ENCODE peak calls at places on chromosomes 16 and 17, in four cellular contexts. K is tibial artery, C is MM.1S, M is aorta. R is an unnamed sample. For H3K27me3 and H3K4me1, the result is how much of the 10 kb centered on the place peaks cover.

GRCh38 chr17:28112199-28112995 is 69.9 kb downstream of the NLK start:
- DNase-seq in K (no peak), M (no peak), C (no peak), R (no peak)

GRCh38 chr17:76266244-76266938 is 1.2 kb downstream of the UBALD2 start:
- DNase-seq in M (no peak), K (no peak), C (no peak), R (no peak)

GRCh38 chr17:45241315-45242011 is 19.8 kb downstream of the FMNL1 start:
- DNase-seq in M (no peak), K (no peak), C (no peak), R (no peak)

GRCh38 chr17:8041980-8042379 is 3.1 kb downstream of the ALOX15B start:
- DNase-seq in C (no peak), K (peak), M (no peak), R (no peak)

GRCh38 chr16:81558077-81558443 is 113.5 kb downstream of the CMIP start:
- DNase-seq in K (no peak), C (no peak), M (no peak), R (no peak)

GRCh38 chr17:29401237-29401636 is 11.1 kb downstream of the TAOK1 start:
- DNase-seq in M (no peak), C (no peak), K (no peak), R (no peak)

GRCh38 chr17:33664116-33664840 is 371.2 kb upstream of the ASIC2 start:
- DNase-seq in C (no peak), M (no peak), K (no peak), R (no peak)

GRCh38 chr17:75105269-75106080 is 4.3 kb upstream of the ARMC7 start:
- DNase-seq in K (no peak), C (peak), M (no peak), R (no peak)

GRCh38 chr17:5759501-5759925 is 175.2 kb upstream of the NLRP1 start:
- DNase-seq in C (no peak), K (no peak), M (no peak), R (no peak)

GRCh38 chr16:49466529-49466831 is 92.9 kb downstream of the C16orf78 start:
- DNase-seq in K (no peak), M (no peak), C (no peak), R (no peak)

GRCh38 chr17:77287432-77288068 is 146.8 kb downstream of the SEC14L1 start:
- DNase-seq in M (no peak), K (no peak), C (no peak), R (no peak)

GRCh38 chr16:1127971-1128715 is 24.8 kb upstream of the CACNA1H start:
- DNase-seq in M (no peak), K (no peak), C (no peak), R (no peak)

GRCh38 chr17:43845772-43846171 is 1.2 kb upstream of the CD300LG start:
- DNase-seq in K (no peak), M (no peak), C (no peak), R (no peak)

GRCh38 chr17:11651089-11651488 is 52.8 kb downstream of the DNAH9 start:
- DNase-seq in K (no peak), M (no peak), C (no peak), R (no peak)

GRCh38 chr17:15498107-15498506 is 30.7 kb upstream of the CDRT4 start:
- DNase-seq in K (no peak), M (no peak), C (no peak), R (no peak)

GRCh38 chr16:57675752-57676623 is 7.9 kb downstream of the ADGRG3 start:
- DNase-seq in K (no peak), C (no peak), M (no peak), R (no peak)

GRCh38 chr16:1871974-1872635 is at the start of gene MEIOB:
- DNase-seq in M (no peak), K (no peak), C (no peak), R (no peak)

GRCh38 chr16:57234707-57235092 is 10.4 kb upstream of the ARL2BP start:
- DNase-seq in K (no peak), C (no peak), M (no peak), R (no peak)

GRCh38 chr16:58306327-58306726 is 11.5 kb upstream of the PRSS54 start:
- DNase-seq in M (no peak), K (no peak), C (peak), R (peak)

GRCh38 chr17:31536451-31536850 is 145.0 kb downstream of the RAB11FIP4 start:
- DNase-seq in M (no peak), K (no peak), C (no peak), R (no peak)

GRCh38 chr16:79639576-79640311 is 39.2 kb upstream of the MAF start:
- DNase-seq in M (no peak), C (peak), K (no peak), R (no peak)

GRCh38 chr16:53509906-53510703 is 7.1 kb upstream of the AKTIP start:
- DNase-seq in K (peak), M (peak), C (peak), R (peak)

GRCh38 chr16:54928421-54929089 is 2.1 kb upstream of the IRX5 start:
- DNase-seq in M (peak), C (peak), K (peak), R (no peak)

GRCh38 chr16:81480856-81481821 is 36.5 kb downstream of the CMIP start:
- DNase-seq in C (no peak), K (peak), M (peak), R (no peak)

GRCh38 chr16:85202631-85203461 is 90.6 kb upstream of the CIBAR2 start:
- DNase-seq in K (peak), M (peak), C (no peak), R (no peak)

GRCh38 chr17:40615295-40615988 is 32.2 kb downstream of the SMARCE1 start:
- DNase-seq in K (no peak), M (no peak), C (peak), R (peak)

GRCh38 chr17:27993161-27993695 is 49.2 kb upstream of the NLK start:
- DNase-seq in K (no peak), M (no peak), C (no peak), R (no peak)

GRCh38 chr16:23570992-23571632 is 13.6 kb downstream of the UBFD1 start:
- DNase-seq in C (no peak), M (peak), K (no peak), R (no peak)

GRCh38 chr17:10843806-10844205 is 5.9 kb upstream of the PIRT start:
- DNase-seq in C (no peak), K (no peak), M (no peak), R (no peak)

GRCh38 chr16:67723151-67723915 is 4.2 kb upstream of the GFOD2 start:
- DNase-seq in C (no peak), M (no peak), K (peak), R (no peak)

GRCh38 chr16:22664561-22664997 is 149.4 kb upstream of the HS3ST2 start:
- DNase-seq in M (no peak), C (no peak), K (no peak), R (no peak)

GRCh38 chr16:56246051-56246817 is 54.9 kb downstream of the GNAO1 start:
- DNase-seq in K (peak), M (no peak), C (no peak), R (no peak)

GRCh38 chr16:55057866-55058265 is 127.2 kb downstream of the IRX5 start:
- DNase-seq in C (no peak), M (no peak), K (peak), R (no peak)

GRCh38 chr17:68576811-68577551 is 24.2 kb downstream of the FAM20A start:
- DNase-seq in C (no peak), K (no peak), M (peak), R (no peak)

GRCh38 chr16:85313541-85314208 is 201.4 kb upstream of the CIBAR2 start:
- DNase-seq in M (peak), C (no peak), K (peak), R (no peak)

GRCh38 chr16:46629331-46629843 is 8.2 kb upstream of the SHCBP1 start:
- DNase-seq in C (peak), M (no peak), K (no peak), R (no peak)

GRCh38 chr17:50055055-50055425 is 870 bp upstream of the ITGA3 start:
- DNase-seq in C (peak), M (no peak), K (no peak), R (peak)

GRCh38 chr16:51112311-51112710 is 38.8 kb downstream of the SALL1 start:
- DNase-seq in K (no peak), C (no peak), M (no peak), R (no peak)
- H3K27me3 ChIP-seq in K (under half), C (under half), M (under half), R (under half)

DNA sequence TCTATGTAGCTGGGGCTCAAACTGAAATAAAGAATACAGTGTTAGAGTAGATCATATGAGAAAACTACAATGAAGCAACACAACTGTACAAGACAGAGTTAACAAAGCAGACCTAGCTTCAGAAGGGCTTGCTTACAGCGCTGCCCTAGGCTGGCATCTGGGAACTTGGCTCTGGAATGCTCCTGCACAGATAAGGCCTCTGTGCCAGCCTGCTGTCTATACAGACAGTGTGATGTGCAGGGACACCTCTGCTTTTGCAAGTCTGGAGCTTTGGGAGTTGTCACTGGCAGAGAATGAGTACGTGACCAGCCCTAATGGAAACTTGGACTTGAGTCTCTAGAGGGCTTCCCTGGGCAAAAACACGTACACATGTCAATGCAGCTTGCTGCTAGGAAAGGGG is 32.1 kb upstream of the SLC38A8 start:
- DNase-seq in K (no peak), M (no peak), C (no peak), R (no peak)
- H3K4me1 ChIP-seq in K (under half), M (under half), C (under half), R (under half)

DNA sequence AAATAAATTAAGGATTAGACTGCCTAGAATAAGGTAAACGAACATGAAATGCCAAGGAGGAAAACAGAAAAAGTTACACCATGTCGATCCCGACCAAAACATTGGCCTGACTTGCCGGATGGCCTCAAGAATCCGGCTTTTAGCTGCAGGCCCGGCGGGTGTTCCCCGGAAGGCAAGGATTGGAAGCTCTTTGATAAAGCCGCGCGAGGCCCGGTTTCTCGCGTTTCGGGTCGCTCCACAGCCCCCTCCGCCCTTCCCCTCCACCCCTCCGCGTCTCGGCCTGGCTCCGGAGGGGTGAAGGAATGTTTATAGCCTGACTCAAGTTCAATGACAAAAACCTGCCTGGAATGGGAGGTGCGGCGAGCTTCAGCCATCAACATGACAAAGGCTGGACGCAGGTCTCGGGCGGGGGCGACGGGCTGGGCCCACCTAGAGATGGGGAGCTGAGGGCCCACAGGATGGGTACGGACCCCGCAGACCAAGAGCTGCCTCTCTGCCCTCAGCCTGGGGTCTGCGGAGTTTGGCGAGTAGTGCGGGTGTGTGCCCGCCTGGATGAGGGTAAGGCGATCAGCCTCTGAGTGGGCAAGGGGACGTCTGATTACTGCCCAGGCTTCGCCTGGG is 2.6 kb downstream of the PRAC1 start:
- DNase-seq in C (no peak), K (no peak), M (no peak), R (no peak)
- H3K27me3 ChIP-seq in C (half or more), K (half or more), M (under half), R (half or more)

GRCh38 chr17:57557363-57557762 is 187.7 kb downstream of the CCDC182 start:
- DNase-seq in C (no peak), M (no peak), K (no peak), R (no peak)
- H3K4me1 ChIP-seq in C (under half), M (under half), K (under half), R (under half)

GRCh38 chr17:81659038-81659437 is 2.7 kb upstream of the PDE6G start:
- DNase-seq in M (no peak), C (no peak), K (no peak), R (no peak)

GRCh38 chr17:81652901-81653771 is 3.2 kb downstream of the PDE6G start:
- DNase-seq in K (no peak), M (no peak), C (no peak), R (peak)

GRCh38 chr17:81656835-81657234 is 493 bp upstream of the PDE6G start:
- DNase-seq in K (no peak), C (peak), M (no peak), R (no peak)

GRCh38 chr17:81656118-81656743 is at the start of gene PDE6G:
- DNase-seq in K (no peak), C (no peak), M (no peak), R (no peak)

GRCh38 chr17:81655378-81656117 is 794 bp downstream of the PDE6G start:
- DNase-seq in M (no peak), K (no peak), C (no peak), R (no peak)
- H3K27me3 ChIP-seq in M (under half), K (half or more), C (under half), R (under half)

DNA sequence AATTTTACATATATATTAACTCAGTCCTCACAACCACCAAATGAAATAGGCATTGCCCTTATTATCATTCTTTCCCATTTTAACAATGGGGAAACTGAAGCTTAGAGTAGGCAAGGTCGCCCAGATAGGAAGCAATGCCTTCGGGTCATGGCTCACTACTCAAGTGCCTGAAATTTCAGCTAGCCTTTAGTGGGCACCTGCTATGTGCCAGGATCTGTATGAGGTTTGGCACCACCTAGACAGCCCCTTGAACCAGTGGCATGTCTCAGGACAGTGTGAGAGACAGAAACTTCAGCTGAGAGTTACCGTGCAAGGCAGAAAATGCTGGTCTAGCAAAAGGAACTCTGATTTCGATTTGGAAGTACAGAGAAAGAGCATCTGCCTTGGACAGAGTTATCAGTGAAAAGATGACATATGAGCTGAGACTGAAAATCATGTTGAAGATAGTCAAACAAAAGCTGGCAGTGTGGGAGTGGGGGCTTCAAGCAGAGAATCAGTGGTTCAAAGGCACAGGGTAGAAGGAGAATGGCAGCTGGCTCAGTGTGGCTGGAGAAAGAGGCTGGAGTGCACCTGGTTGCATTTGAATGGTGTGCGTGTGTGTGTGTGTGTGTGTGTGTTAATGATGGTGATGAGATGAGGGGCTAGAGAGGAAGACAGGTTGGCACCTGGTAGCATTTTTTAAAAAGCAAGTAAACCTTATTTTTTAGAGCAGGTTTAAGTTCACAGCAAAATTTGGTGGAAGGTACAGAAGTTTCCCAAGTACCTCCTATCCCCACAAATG is 29.1 kb downstream of the CDH13 start:
- DNase-seq in C (no peak), K (no peak), M (no peak), R (no peak)
- H3K4me1 ChIP-seq in C (under half), K (under half), M (under half), R (half or more)

GRCh38 chr16:15854061-15854460 is 2.8 kb downstream of the MYH11 start:
- DNase-seq in K (no peak), M (no peak), C (no peak), R (no peak)
- H3K27me3 ChIP-seq in K (under half), M (under half), C (under half), R (under half)

DNA sequence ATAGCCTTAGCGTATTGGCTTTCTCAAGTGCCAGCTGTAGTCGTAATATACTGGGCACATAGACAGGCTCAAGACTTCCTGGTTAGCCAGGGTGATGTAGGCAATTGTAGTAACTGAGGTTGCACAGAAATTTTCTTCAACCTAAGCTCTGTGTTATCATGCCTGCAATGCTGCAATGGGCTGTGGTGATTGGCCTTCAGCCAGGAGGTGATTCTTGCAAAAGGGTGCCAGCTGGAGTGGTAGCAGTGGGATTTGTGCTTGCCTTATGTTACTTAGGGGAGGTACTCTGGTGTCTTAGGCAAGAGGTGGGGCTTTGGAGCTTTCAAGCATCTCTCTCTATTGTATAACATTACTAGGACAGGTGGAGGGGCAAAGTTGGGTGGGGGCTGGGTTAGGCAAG is 495.1 kb downstream of the CDH11 start:
- DNase-seq in C (no peak), M (no peak), K (no peak), R (no peak)
- H3K4me1 ChIP-seq in C (under half), M (under half), K (under half), R (under half)

DNA sequence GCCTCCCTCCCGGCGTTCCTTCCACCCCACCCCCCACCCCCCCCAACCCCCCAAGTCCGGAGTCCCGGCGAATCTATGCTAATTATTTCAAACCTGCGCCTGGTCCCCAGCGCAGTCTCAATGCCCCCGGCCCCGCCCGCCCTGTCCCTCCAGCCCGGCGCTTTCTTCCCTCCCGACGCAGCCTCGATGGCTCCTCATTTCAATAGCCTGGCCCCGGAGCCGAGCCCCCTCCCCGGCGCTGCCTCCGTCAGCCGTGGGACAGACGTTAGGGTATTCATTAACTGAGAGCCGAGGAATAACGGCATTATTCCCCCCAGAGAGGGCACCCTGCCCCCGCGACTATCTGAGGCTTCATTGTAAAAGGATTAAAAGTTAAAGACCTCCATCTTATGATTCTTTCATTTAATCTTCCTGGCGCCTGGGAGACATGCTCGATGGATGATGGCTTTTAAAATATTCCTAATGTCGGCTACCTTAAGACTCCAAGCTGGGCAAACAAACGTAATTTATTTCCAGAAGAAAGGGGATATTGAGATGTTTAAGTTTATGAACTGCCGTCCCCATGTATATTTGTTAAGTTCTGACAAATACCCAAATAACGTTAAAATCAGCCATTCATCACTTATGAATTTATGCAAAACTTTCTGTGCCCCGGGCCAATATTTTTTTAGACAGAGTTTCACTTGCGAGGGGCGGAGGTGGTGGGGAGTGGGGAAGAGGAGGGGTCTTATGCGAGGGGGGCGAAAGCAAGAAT is 3.4 kb downstream of the NOG start:
- DNase-seq in K (no peak), M (no peak), C (no peak), R (no peak)
- H3K27me3 ChIP-seq in K (half or more), M (under half), C (under half), R (under half)